ENCODE peak calls at places on chromosomes 13 and 19, in eight cellular contexts. B, J, S, I, D, M, Z and P are unnamed samples.
A peak's percentile ranks its signal among the peaks of the same experiment; 100 is the strongest.

GRCh38 chr19:1624458-1624857 is 19.2 kb upstream of the UQCR11 start:
- DNase-seq in B (peak; percentile 39), J (peak; percentile 25), S (peak; percentile 29), I (peak; percentile 55), D (peak; percentile 54), M (no peak), Z (peak; percentile 72), P (peak; percentile 54)

GRCh38 chr13:98787986-98788385 is 35.5 kb upstream of the SLC15A1 start:
- DNase-seq in B (no peak), J (no peak), S (no peak), I (no peak), D (no peak), M (no peak), Z (no peak), P (no peak)

GRCh38 chr13:21333186-21333585 is 125.9 kb downstream of the ZDHHC20 start:
- DNase-seq in B (no peak), J (no peak), S (no peak), I (no peak), D (no peak), M (no peak), Z (no peak), P (no peak)

GRCh38 chr13:83183439-83184149 is 698.7 kb downstream of the SLITRK1 start:
- DNase-seq in B (no peak), J (no peak), S (no peak), I (no peak), D (no peak), M (no peak), Z (no peak), P (no peak)

GRCh38 chr19:19372656-19373416 is 32.6 kb upstream of the GATAD2A start:
- DNase-seq in B (peak; percentile 76), J (peak; percentile 37), S (peak; percentile 42), I (peak; percentile 74), D (peak; percentile 64), M (no peak), Z (peak; percentile 90), P (peak; percentile 70)

GRCh38 chr19:10454267-10454666 is 33.9 kb downstream of the PDE4A start:
- DNase-seq in B (peak; percentile 72), J (no peak), S (no peak), I (no peak), D (no peak), M (no peak), Z (no peak), P (peak; percentile 77)

GRCh38 chr13:106103779-106104178 is 431.7 kb downstream of the EFNB2 start:
- DNase-seq in B (no peak), J (peak; percentile 88), S (no peak), I (no peak), D (no peak), M (no peak), Z (no peak), P (no peak)

GRCh38 chr13:113364371-113364932 is 522 bp upstream of the GRTP1 start:
- DNase-seq in B (no peak), J (no peak), S (no peak), I (no peak), D (no peak), M (no peak), Z (no peak), P (no peak)

GRCh38 chr19:55353803-55354697 is 469 bp downstream of the COX6B2 start:
- DNase-seq in B (peak; percentile 65), J (peak; percentile 40), S (peak; percentile 8), I (peak; percentile 79), D (peak; percentile 96), M (peak; percentile 30), Z (peak; percentile 74), P (no peak)

GRCh38 chr19:41223431-41224234 is 4.6 kb downstream of the AXL start:
- DNase-seq in B (no peak), J (peak; percentile 89), S (no peak), I (no peak), D (peak; percentile 93), M (no peak), Z (no peak), P (peak; percentile 62)

GRCh38 chr19:45972081-45972943 is 1.4 kb downstream of the NOVA2 start:
- DNase-seq in B (no peak), J (no peak), S (no peak), I (no peak), D (no peak), M (no peak), Z (no peak), P (no peak)

GRCh38 chr13:27790523-27790922 is 1.8 kb upstream of the GSX1 start:
- DNase-seq in B (no peak), J (no peak), S (no peak), I (no peak), D (no peak), M (no peak), Z (no peak), P (no peak)

GRCh38 chr13:33379597-33379996 is 94.0 kb upstream of the STARD13 start:
- DNase-seq in B (peak; percentile 49), J (no peak), S (no peak), I (no peak), D (no peak), M (no peak), Z (no peak), P (no peak)

GRCh38 chr13:41562083-41562482 is 104.7 kb downstream of the RGCC start:
- DNase-seq in B (no peak), J (peak; percentile 95), S (peak; percentile 96), I (no peak), D (peak; percentile 46), M (no peak), Z (no peak), P (peak; percentile 86)

GRCh38 chr13:36872621-36873020 is 47.4 kb downstream of the SMAD9 start:
- DNase-seq in B (no peak), J (no peak), S (peak; percentile 42), I (no peak), D (no peak), M (no peak), Z (no peak), P (no peak)

GRCh38 chr13:29435125-29435911 is 160.2 kb downstream of the SLC7A1 start:
- DNase-seq in B (no peak), J (peak; percentile 66), S (no peak), I (no peak), D (no peak), M (no peak), Z (no peak), P (peak; percentile 68)

GRCh38 chr19:5621311-5621944 is 1.1 kb downstream of the SAFB2 start:
- DNase-seq in B (no peak), J (no peak), S (peak; percentile 59), I (peak; percentile 27), D (no peak), M (no peak), Z (no peak), P (no peak)

GRCh38 chr19:33379151-33379829 is 5.8 kb downstream of the CEBPG start:
- DNase-seq in B (no peak), J (no peak), S (no peak), I (no peak), D (no peak), M (no peak), Z (no peak), P (no peak)

GRCh38 chr13:59746291-59746962 is 417.3 kb downstream of the DIAPH3 start:
- DNase-seq in B (no peak), J (peak; percentile 26), S (no peak), I (no peak), D (peak; percentile 3), M (no peak), Z (no peak), P (no peak)

GRCh38 chr19:1093811-1094553 is 1.2 kb downstream of the POLR2E start:
- DNase-seq in B (no peak), J (no peak), S (no peak), I (no peak), D (no peak), M (no peak), Z (no peak), P (no peak)

GRCh38 chr19:16371540-16371986 is 46.9 kb downstream of the KLF2 start:
- DNase-seq in B (no peak), J (no peak), S (no peak), I (peak; percentile 85), D (no peak), M (peak; percentile 80), Z (peak; percentile 92), P (no peak)

GRCh38 chr13:76619631-76620030 is 266.6 kb downstream of the KCTD12 start:
- DNase-seq in B (no peak), J (no peak), S (no peak), I (no peak), D (no peak), M (no peak), Z (no peak), P (no peak)

GRCh38 chr19:38893341-38893771 is 6.1 kb downstream of the SIRT2 start:
- DNase-seq in B (no peak), J (no peak), S (no peak), I (no peak), D (no peak), M (no peak), Z (no peak), P (no peak)

GRCh38 chr13:60519496-60519895 is 122.5 kb downstream of the TDRD3 start:
- DNase-seq in B (no peak), J (no peak), S (no peak), I (no peak), D (no peak), M (no peak), Z (no peak), P (no peak)

GRCh38 chr13:24664726-24665409 is 15.3 kb upstream of the ATP12A start:
- DNase-seq in B (no peak), J (peak; percentile 62), S (no peak), I (no peak), D (no peak), M (no peak), Z (no peak), P (no peak)

GRCh38 chr13:77026255-77026782 is 640 bp downstream of the FBXL3 start:
- DNase-seq in B (peak; percentile 87), J (peak; percentile 34), S (peak; percentile 71), I (peak; percentile 89), D (peak; percentile 44), M (peak; percentile 46), Z (peak; percentile 81), P (peak; percentile 66)

GRCh38 chr13:79999601-80000000 is 341.3 kb downstream of the SPRY2 start:
- DNase-seq in B (no peak), J (no peak), S (no peak), I (no peak), D (no peak), M (no peak), Z (no peak), P (no peak)

GRCh38 chr19:13001502-13002388 is 6.5 kb downstream of the NFIX start:
- DNase-seq in B (no peak), J (no peak), S (peak; percentile 94), I (peak; percentile 71), D (no peak), M (no peak), Z (no peak), P (no peak)

GRCh38 chr13:23510979-23511735 is 59.1 kb upstream of the TNFRSF19 start:
- DNase-seq in B (peak; percentile 55), J (peak; percentile 75), S (peak; percentile 13), I (no peak), D (no peak), M (no peak), Z (peak; percentile 16), P (peak; percentile 50)

GRCh38 chr19:16888629-16889371 is at the start of gene F2RL3:
- DNase-seq in B (no peak), J (peak; percentile 40), S (no peak), I (peak; percentile 38), D (no peak), M (no peak), Z (no peak), P (peak; percentile 47)

GRCh38 chr13:111184685-111185401 is 69.7 kb downstream of the ARHGEF7 start:
- DNase-seq in B (no peak), J (peak; percentile 68), S (no peak), I (no peak), D (no peak), M (no peak), Z (peak; percentile 95), P (peak; percentile 75)

GRCh38 chr13:24854311-24854710 is 90.3 kb downstream of the RNF17 start:
- DNase-seq in B (no peak), J (no peak), S (no peak), I (no peak), D (no peak), M (no peak), Z (no peak), P (no peak)

GRCh38 chr19:58265100-58265499 is 13.7 kb upstream of the ZNF8 start:
- DNase-seq in B (no peak), J (no peak), S (no peak), I (no peak), D (no peak), M (no peak), Z (no peak), P (no peak)